ENCODE peak calls at places on chromosome 14, in nine cellular contexts. I, Y, A, S, O, U, K, H and D are unnamed samples.

GRCh38 chr14:99910337-99911268 is 117.4 kb downstream of the EML1 start:
- DNase-seq in I (no peak), Y (peak), A (peak), S (no peak), O (no peak), U (no peak), K (peak), H (no peak), D (no peak)

GRCh38 chr14:99531221-99532096 is 50.2 kb downstream of the CCNK start:
- DNase-seq in I (no peak), Y (peak), A (peak), S (no peak), O (no peak), U (no peak), K (no peak), H (no peak), D (no peak)

GRCh38 chr14:54000341-54000811 is 43.8 kb upstream of the BMP4 start:
- DNase-seq in I (no peak), Y (peak), A (no peak), S (no peak), O (no peak), U (no peak), K (no peak), H (no peak), D (no peak)

GRCh38 chr14:94171208-94171607 is 2.9 kb upstream of the PPP4R4 start:
- DNase-seq in I (no peak), Y (no peak), A (no peak), S (no peak), O (no peak), U (no peak), K (no peak), H (no peak), D (no peak)

GRCh38 chr14:93337143-93337753 is 4.4 kb upstream of the BTBD7 start:
- DNase-seq in I (no peak), Y (no peak), A (no peak), S (no peak), O (no peak), U (no peak), K (no peak), H (no peak), D (no peak)

GRCh38 chr14:94307410-94307992 is 14.4 kb upstream of the SERPINA10 start:
- DNase-seq in I (no peak), Y (peak), A (peak), S (no peak), O (peak), U (no peak), K (no peak), H (no peak), D (no peak)

GRCh38 chr14:63922696-63923421 is 70.1 kb downstream of the SYNE2 start:
- DNase-seq in I (no peak), Y (peak), A (no peak), S (peak), O (peak), U (no peak), K (no peak), H (peak), D (no peak)

GRCh38 chr14:75885829-75886228 is 96.0 kb downstream of the TGFB3 start:
- DNase-seq in I (no peak), Y (peak), A (no peak), S (no peak), O (no peak), U (no peak), K (no peak), H (no peak), D (no peak)

GRCh38 chr14:75469164-75469563 is 41.3 kb downstream of the JDP2 start:
- DNase-seq in I (no peak), Y (no peak), A (no peak), S (no peak), O (no peak), U (no peak), K (no peak), H (no peak), D (no peak)

GRCh38 chr14:63343878-63344277 is 25.1 kb upstream of the GPHB5 start:
- DNase-seq in I (no peak), Y (peak), A (peak), S (no peak), O (no peak), U (no peak), K (no peak), H (no peak), D (no peak)

GRCh38 chr14:24982472-24983155 is 67.3 kb downstream of the STXBP6 start:
- DNase-seq in I (no peak), Y (peak), A (no peak), S (no peak), O (no peak), U (no peak), K (peak), H (no peak), D (no peak)

GRCh38 chr14:58198086-58198485 is 1.9 kb upstream of the ACTR10 start:
- DNase-seq in I (no peak), Y (no peak), A (no peak), S (no peak), O (no peak), U (no peak), K (no peak), H (no peak), D (no peak)

DNA sequence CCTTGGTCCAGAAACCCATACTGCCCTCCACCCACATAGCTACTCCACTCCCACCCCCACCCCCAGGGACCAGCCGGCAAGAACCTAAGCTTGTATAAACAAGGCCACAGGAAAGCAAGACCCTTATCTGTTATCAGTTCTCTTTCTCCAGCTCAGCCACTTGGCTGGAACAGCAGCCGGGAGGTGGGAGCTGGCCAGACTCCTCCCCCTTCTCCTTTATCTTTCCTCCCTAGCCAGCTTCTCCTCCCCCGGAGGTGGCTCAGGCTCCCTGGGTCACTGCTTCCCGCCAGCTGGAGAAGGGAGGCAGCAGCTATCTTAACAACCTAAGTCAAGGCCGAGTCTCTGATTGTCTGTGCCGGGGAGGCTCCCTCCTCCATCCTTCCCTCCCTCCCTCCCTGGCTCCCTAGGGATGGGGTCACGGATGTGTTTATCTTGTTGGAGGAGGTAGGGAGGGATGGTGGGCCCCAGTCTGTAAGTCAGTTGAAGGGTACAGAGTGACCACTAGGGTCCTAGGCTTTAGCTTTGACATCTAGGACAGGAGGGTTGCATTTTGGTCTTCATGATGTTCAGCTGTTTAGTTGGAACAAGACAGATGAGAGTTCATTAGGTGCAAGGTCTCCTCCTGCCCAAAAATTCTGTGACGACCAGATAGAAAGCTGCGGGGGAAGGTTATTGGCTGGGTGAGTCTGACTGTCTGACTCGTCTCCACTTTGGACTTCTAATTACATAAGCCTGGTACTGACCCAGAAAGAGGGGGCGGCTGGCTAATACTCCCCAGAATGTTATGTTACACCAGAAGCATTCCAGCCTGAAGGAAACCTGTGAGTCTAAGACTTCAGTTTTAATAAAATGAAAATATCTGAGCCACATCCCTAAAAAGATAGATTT is 29.7 kb downstream of the ZFP36L1 start:
- DNase-seq in I (no peak), Y (peak), A (peak), S (no peak), O (peak), U (no peak), K (no peak), H (no peak), D (no peak)
- TF ChIP-seq CTCF in I (no peak), Y (no peak), A (no peak), S (no peak), O (no peak), U (no peak), K (peak), H (no peak), D (no peak)

DNA sequence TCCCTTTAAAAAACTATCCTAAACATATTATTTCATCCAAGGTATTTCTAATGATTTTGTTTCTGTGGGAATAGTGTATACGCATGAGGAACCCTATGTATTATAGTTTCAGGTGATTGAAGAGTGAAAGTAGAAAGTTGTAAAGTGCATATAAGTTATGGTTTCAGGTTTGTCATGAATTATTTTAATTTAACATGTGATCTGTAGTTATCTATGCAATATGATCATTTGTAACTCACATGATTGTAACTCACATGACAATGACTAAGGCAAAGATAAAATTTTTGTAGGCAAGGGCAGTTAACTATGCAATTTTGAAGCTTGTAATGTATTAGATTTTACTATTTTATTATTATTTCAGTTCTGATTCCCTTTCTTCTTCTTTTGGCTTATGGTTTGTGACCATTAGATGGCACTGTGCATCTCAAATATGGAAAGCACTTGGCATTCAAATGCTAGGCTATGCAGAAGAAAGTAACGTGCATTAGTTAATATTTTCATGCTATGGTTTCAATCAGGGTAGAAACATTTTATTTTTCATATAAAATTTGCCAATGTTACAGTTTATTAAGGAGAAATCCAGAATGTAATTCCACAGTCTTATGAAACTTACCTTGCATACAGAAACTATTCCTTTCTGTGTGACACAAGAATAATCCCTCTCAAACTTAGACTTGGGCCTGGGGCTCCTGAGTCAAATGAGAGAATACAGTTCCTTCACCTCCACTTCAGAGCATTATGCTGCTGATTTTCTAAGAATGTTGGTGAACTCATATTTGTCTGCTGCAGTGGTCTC is 15.8 kb upstream of the TMEM30B start:
- DNase-seq in I (peak), Y (peak), A (peak), S (no peak), O (no peak), U (peak), K (no peak), H (no peak), D (no peak)
- TF ChIP-seq CTCF in I (peak), Y (peak), A (peak), S (peak), O (peak), U (peak), K (peak), H (peak), D (no peak)

DNA sequence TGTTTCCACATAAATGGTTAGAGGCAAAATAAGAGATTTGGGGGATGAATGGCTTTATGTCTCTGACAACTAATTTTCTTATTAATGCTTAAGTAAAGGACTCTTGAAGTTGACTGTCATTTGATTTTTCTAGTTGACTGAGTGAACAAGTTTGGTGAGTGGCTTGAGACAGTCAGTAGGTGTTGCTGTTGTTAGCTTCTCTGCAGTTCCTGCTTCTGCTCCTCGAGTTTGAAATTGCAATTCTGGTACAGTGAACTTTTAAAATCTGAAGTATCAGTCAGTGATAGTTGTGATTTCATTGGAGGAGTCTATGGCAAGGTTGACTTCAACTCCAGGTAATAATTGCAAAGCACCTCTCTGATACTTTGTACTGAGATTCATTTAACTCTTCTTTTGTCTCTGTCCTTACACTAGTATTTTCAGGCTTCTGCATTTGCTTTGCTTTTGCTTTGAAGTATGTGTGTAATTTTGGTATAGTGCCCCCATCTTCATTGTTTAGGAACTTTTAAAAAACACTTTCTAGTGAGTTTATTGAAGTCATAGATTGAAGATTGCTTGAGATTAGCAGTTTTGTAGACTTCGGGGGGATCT is 415.5 kb downstream of the PCNX1 start:
- DNase-seq in I (peak), Y (peak), A (peak), S (no peak), O (no peak), U (no peak), K (no peak), H (peak), D (no peak)
- TF ChIP-seq CTCF in I (peak), Y (peak), A (peak), S (peak), O (peak), U (peak), K (peak), H (no peak), D (no peak)

DNA sequence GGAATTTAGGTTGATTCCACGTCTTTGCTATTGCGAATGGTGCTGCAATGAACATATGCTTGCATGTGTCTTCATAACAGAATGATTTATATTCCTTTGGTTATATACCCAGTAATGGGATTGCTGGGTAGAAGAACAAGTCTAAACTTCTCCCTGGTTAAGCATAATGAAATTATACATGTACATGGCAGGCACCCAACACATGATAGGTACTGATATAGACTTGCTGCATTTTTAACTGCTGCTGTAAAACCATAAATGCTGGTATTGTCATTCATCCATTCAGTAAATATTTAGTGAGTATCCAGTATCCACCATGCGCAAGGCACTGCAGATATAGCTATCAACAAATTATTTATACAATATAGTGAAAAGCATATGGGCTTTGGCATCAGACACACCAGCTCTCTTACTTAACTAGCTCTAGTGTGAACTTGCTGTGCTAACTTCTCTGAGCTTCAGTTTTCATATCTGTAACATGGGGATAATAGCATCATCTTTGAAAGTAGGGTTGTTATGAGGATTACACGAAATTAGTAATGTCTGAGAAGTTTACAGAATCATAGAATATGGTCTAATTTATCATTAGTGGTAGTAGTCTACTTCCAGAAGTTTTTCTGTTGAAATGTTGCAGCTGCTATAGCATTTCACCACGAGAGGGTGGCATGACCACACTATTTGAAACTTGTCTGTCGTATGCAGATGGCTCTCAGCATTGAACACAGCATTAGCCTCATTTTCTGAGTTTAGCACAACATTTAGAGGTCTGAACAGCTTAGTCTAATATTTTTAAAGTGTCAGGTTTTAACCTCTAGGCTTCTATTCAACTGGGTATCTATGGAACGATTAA is 32.0 kb upstream of the SEL1L start:
- DNase-seq in I (no peak), Y (peak), A (peak), S (no peak), O (no peak), U (peak), K (no peak), H (no peak), D (no peak)
- TF ChIP-seq CTCF in I (peak), Y (peak), A (peak), S (peak), O (peak), U (peak), K (no peak), H (no peak), D (no peak)

GRCh38 chr14:34539407-34540180 is at the start of gene EAPP:
- DNase-seq in I (peak), Y (peak), A (peak), S (peak), O (peak), U (peak), K (peak), H (peak), D (peak)
- TF ChIP-seq CTCF in I (no peak), Y (no peak), A (no peak), S (no peak), O (no peak), U (no peak), K (no peak), H (peak), D (no peak)

GRCh38 chr14:65961004-65961403 is 525.2 kb upstream of the CCDC196 start:
- DNase-seq in I (no peak), Y (peak), A (peak), S (no peak), O (peak), U (peak), K (no peak), H (peak), D (no peak)
- TF ChIP-seq CTCF in I (peak), Y (peak), A (peak), S (peak), O (peak), U (peak), K (peak), H (peak), D (no peak)